ENCODE peak calls at places on chromosomes 1 and 21, in four cellular contexts. G is activated CD4-positive, alpha-beta T cell treated with anti-CD3 and anti-CD28 coated beads for 24 hours; L is naive thymus-derived CD8-positive, alpha-beta T cell; F is T-helper 2 cell. E is an unnamed sample.

GRCh38 chr21:44335266-44336059 is 3.7 kb downstream of the CFAP410 start:
- DNase-seq in G (no peak), L (no peak), F (no peak), E (no peak)

GRCh38 chr1:172914517-172915144 is 136.1 kb downstream of the TNFSF18 start:
- DNase-seq in G (no peak), L (no peak), F (no peak), E (no peak)

GRCh38 chr1:29416825-29417557 is 180.7 kb downstream of the PTPRU start:
- DNase-seq in G (no peak), L (no peak), F (no peak), E (no peak)

GRCh38 chr1:53336146-53336545 is 8.3 kb upstream of the LRP8 start:
- DNase-seq in G (no peak), L (no peak), F (no peak), E (no peak)

GRCh38 chr1:235601087-235601486 is 48.5 kb downstream of the GNG4 start:
- DNase-seq in G (peak; percentile 8), L (no peak), F (no peak), E (no peak)

GRCh38 chr1:231165371-231165770 is 3.5 kb downstream of the TRIM67 start:
- DNase-seq in G (no peak), L (no peak), F (no peak), E (no peak)

GRCh38 chr1:171210355-171210754 is 25.3 kb downstream of the FMO2 start:
- DNase-seq in G (no peak), L (no peak), F (no peak), E (no peak)

GRCh38 chr1:176206006-176206960 is 803 bp downstream of the COP1 start:
- DNase-seq in G (peak; percentile 7), L (no peak), F (no peak), E (no peak)

GRCh38 chr1:90834354-90835171 is 117.5 kb upstream of the BARHL2 start:
- DNase-seq in G (no peak), L (peak; percentile 11), F (no peak), E (no peak)

GRCh38 chr1:204354579-204354978 is 5.2 kb downstream of the PLEKHA6 start:
- DNase-seq in G (no peak), L (no peak), F (no peak), E (no peak)

GRCh38 chr1:31572323-31573104 is 3.8 kb upstream of the TINAGL1 start:
- DNase-seq in G (no peak), L (no peak), F (no peak), E (no peak)

GRCh38 chr1:40049745-40050144 is 9.2 kb downstream of the CAP1 start:
- DNase-seq in G (no peak), L (no peak), F (no peak), E (no peak)

GRCh38 chr1:183180634-183181056 is 5.4 kb upstream of the LAMC2 start:
- DNase-seq in G (no peak), L (no peak), F (no peak), E (no peak)

GRCh38 chr1:240029418-240029817 is 62.3 kb upstream of the FMN2 start:
- DNase-seq in G (no peak), L (no peak), F (no peak), E (no peak)

GRCh38 chr21:15276243-15276642 is 211.4 kb upstream of the NRIP1 start:
- DNase-seq in G (no peak), L (no peak), F (no peak), E (no peak)

GRCh38 chr1:118122234-118123004 is 62.6 kb downstream of the SPAG17 start:
- DNase-seq in G (no peak), L (no peak), F (no peak), E (no peak)

GRCh38 chr1:24884751-24885150 is 45.3 kb downstream of the RUNX3 start:
- DNase-seq in G (no peak), L (no peak), F (no peak), E (no peak)

GRCh38 chr1:78441921-78442320 is 48.9 kb upstream of the PTGFR start:
- DNase-seq in G (no peak), L (no peak), F (no peak), E (no peak)

GRCh38 chr1:15384301-15384901 is 25.3 kb upstream of the EFHD2 start:
- DNase-seq in G (no peak), L (no peak), F (no peak), E (no peak)

GRCh38 chr1:230385173-230385480 is 41.0 kb downstream of the PGBD5 start:
- DNase-seq in G (no peak), L (no peak), F (no peak), E (no peak)

GRCh38 chr1:61083014-61083798 is 845 bp downstream of the NFIA start:
- DNase-seq in G (no peak), L (peak; percentile 31), F (no peak), E (no peak)

GRCh38 chr1:93692983-93693591 is 11.4 kb upstream of the BCAR3 start:
- DNase-seq in G (no peak), L (no peak), F (no peak), E (no peak)

GRCh38 chr1:91792393-91793032 is 93.4 kb downstream of the TGFBR3 start:
- DNase-seq in G (no peak), L (no peak), F (no peak), E (no peak)

GRCh38 chr1:22141948-22142314 is 966 bp downstream of the WNT4 start:
- DNase-seq in G (no peak), L (peak; percentile 9), F (no peak), E (no peak)

GRCh38 chr1:51897699-51898031 is 19.1 kb upstream of the NRDC start:
- DNase-seq in G (no peak), L (no peak), F (no peak), E (no peak)

GRCh38 chr1:145824499-145824842 is 471 bp downstream of the POLR3C start:
- DNase-seq in G (no peak), L (no peak), F (no peak), E (no peak)